ENCODE peak calls at places on chromosome 20, in five cellular contexts. Y is globus pallidus; X is fibroblast of lung; W is mammary epithelial cell; H is activated naive CD4-positive, alpha-beta T cell treated with anti-CD3 and anti-CD28 coated beads, Interleukin-2, amount 10 ng/mL, durations not matched to agents 7 days and 5 days. T is an unnamed sample.

GRCh38 chr20:7627734-7628663 is 312.3 kb downstream of the HAO1 start:
- DNase-seq in X (peak), Y (no peak), H (no peak), W (peak), T (no peak)

GRCh38 chr20:39253051-39253682 is 291.0 kb downstream of the DHX35 start:
- DNase-seq in H (no peak), Y (no peak), X (no peak), W (no peak), T (no peak)

GRCh38 chr20:44803383-44803941 is 6.9 kb downstream of the RIMS4 start:
- DNase-seq in H (no peak), Y (peak), X (no peak), W (no peak), T (no peak)

GRCh38 chr20:44716309-44717106 is 1.3 kb downstream of the CCN5 start:
- DNase-seq in Y (no peak), X (no peak), W (peak), H (no peak), T (no peak)

GRCh38 chr20:53708129-53708968 is 114.7 kb upstream of the ZNF217 start:
- DNase-seq in H (peak), X (peak), Y (no peak), W (peak), T (peak)

GRCh38 chr20:51732454-51732791 is 35.8 kb downstream of the ATP9A start:
- DNase-seq in H (no peak), X (peak), Y (peak), W (no peak), T (no peak)

GRCh38 chr20:45419188-45420091 is 3.5 kb downstream of the PIGT start:
- DNase-seq in W (peak), Y (peak), H (no peak), X (peak), T (peak)

GRCh38 chr20:14142171-14142570 is 146.9 kb downstream of the MACROD2 start:
- DNase-seq in W (peak), Y (peak), H (no peak), X (peak), T (no peak)

GRCh38 chr20:33442136-33443005 is 1.2 kb downstream of the SNTA1 start:
- DNase-seq in Y (no peak), H (peak), X (no peak), W (no peak), T (no peak)

GRCh38 chr20:32585519-32586127 is 490 bp upstream of the NOL4L start:
- DNase-seq in W (no peak), Y (no peak), X (no peak), H (no peak), T (no peak)